ENCODE peak calls at places on chromosomes 7 and 10, in seven cellular contexts. J is IMR-90, E is mesendoderm, D is H9, X is H1, S is mesenchymal stem cell, L is trophoblast cell. T is an unnamed sample.

GRCh38 chr7:25834050-25834449 is 317.9 kb upstream of the NFE2L3 start:
- DNase-seq in J (no peak), E (no peak), D (no peak), X (no peak), S (no peak), L (no peak), T (no peak)

GRCh38 chr7:75740846-75741497 is 2.2 kb upstream of the HIP1 start:
- DNase-seq in J (no peak), E (peak), D (peak), X (peak), S (no peak), L (no peak), T (no peak)

GRCh38 chr7:81367335-81367801 is 402.5 kb downstream of the HGF start:
- DNase-seq in J (peak), E (no peak), D (no peak), X (no peak), S (peak), L (peak), T (no peak)

GRCh38 chr7:11707606-11708193 is 124.3 kb downstream of the THSD7A start:
- DNase-seq in J (no peak), E (no peak), D (no peak), X (no peak), S (peak), L (peak), T (no peak)

GRCh38 chr10:127755758-127756157 is 18.8 kb downstream of the FOXI2 start:
- DNase-seq in J (no peak), E (no peak), D (no peak), X (no peak), S (no peak), L (no peak), T (no peak)

GRCh38 chr10:13099144-13099665 is 758 bp upstream of the OPTN start:
- DNase-seq in J (peak), E (peak), D (peak), X (peak), S (peak), L (peak), T (peak)

GRCh38 chr7:100130608-100131453 is 4.1 kb downstream of the MBLAC1 start:
- DNase-seq in J (peak), E (peak), D (peak), X (peak), S (peak), L (peak), T (peak)

GRCh38 chr7:107130487-107131220 is 38.1 kb upstream of the HBP1 start:
- DNase-seq in J (no peak), E (peak), D (peak), X (no peak), S (no peak), L (peak), T (no peak)

GRCh38 chr10:68362590-68362989 is 29.9 kb upstream of the PBLD start:
- DNase-seq in J (no peak), E (no peak), D (no peak), X (no peak), S (no peak), L (no peak), T (no peak)

GRCh38 chr10:3992374-3993178 is 207.6 kb upstream of the KLF6 start:
- DNase-seq in J (no peak), E (no peak), D (no peak), X (no peak), S (no peak), L (peak), T (peak)

GRCh38 chr10:109214916-109215740 is 708.2 kb downstream of the XPNPEP1 start:
- DNase-seq in J (no peak), E (no peak), D (no peak), X (no peak), S (peak), L (no peak), T (no peak)

GRCh38 chr7:94297397-94297838 is 97.3 kb upstream of the COL1A2 start:
- DNase-seq in J (peak), E (no peak), D (no peak), X (no peak), S (peak), L (peak), T (no peak)

GRCh38 chr10:102642553-102643345 is 1.5 kb upstream of the TRIM8 start:
- DNase-seq in J (peak), E (no peak), D (no peak), X (peak), S (no peak), L (peak), T (peak)

GRCh38 chr10:130485958-130486680 is 349.9 kb downstream of the GLRX3 start:
- DNase-seq in J (no peak), E (no peak), D (no peak), X (no peak), S (no peak), L (no peak), T (no peak)

GRCh38 chr7:41711283-41712064 is 8.6 kb upstream of the INHBA start:
- DNase-seq in J (peak), E (peak), D (peak), X (peak), S (no peak), L (peak), T (no peak)

GRCh38 chr7:82678259-82678658 is 234.7 kb upstream of the CACNA2D1 start:
- DNase-seq in J (no peak), E (no peak), D (no peak), X (no peak), S (peak), L (no peak), T (no peak)

GRCh38 chr7:43619213-43620012 is 36.5 kb downstream of the STK17A start:
- DNase-seq in J (peak), E (peak), D (no peak), X (no peak), S (peak), L (no peak), T (no peak)

GRCh38 chr10:5895804-5896203 is 5.8 kb downstream of the FBH1 start:
- DNase-seq in J (no peak), E (no peak), D (no peak), X (no peak), S (no peak), L (no peak), T (no peak)

GRCh38 chr7:7452119-7452518 is 83.6 kb downstream of the COL28A1 start:
- DNase-seq in J (no peak), E (no peak), D (no peak), X (no peak), S (no peak), L (no peak), T (no peak)

GRCh38 chr10:96387601-96388000 is 28.8 kb upstream of the OPALIN start:
- DNase-seq in J (no peak), E (no peak), D (no peak), X (no peak), S (no peak), L (no peak), T (no peak)

GRCh38 chr7:41538810-41539724 is 163.8 kb downstream of the INHBA start:
- DNase-seq in J (peak), E (peak), D (peak), X (no peak), S (no peak), L (no peak), T (no peak)

GRCh38 chr7:144488977-144489376 is 85.5 kb upstream of the NOBOX start:
- DNase-seq in J (no peak), E (no peak), D (no peak), X (no peak), S (no peak), L (no peak), T (no peak)

DNA sequence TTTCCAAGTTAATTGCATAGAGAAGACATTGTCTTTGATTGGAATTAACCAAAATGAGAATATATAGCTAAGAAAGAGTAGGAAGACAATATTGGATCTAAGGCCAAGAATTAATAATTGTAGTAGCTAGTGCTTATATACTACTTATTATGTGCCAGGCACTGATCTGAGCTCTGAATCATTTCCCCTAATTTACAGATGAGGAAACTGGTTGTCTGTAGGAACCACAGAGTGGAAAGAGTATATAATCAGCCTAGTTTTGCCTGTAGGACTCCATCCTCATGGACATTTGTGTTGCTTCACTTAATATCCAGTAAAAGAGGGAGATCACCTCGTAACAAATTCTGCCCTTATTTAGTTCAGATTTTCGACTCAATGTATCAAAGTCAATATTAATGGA is 127.9 kb downstream of the ARID5B start:
- DNase-seq in J (no peak), E (no peak), D (no peak), X (no peak), S (no peak), L (no peak), T (no peak)
- H3K18ac ChIP-seq in J (no peak), E (no peak), D (no peak), X (no peak), S (no peak), L (no peak), T (no peak)

GRCh38 chr10:101066146-101066889 is 4.5 kb downstream of the KAZALD1 start:
- DNase-seq in J (peak), E (peak), D (peak), X (peak), S (peak), L (peak), T (peak)
- H3K18ac ChIP-seq in J (no peak), E (no peak), D (no peak), X (no peak), S (peak), L (no peak), T (peak)

GRCh38 chr7:96089511-96089910 is 232.4 kb downstream of the SLC25A13 start:
- DNase-seq in J (no peak), E (no peak), D (no peak), X (no peak), S (no peak), L (no peak), T (no peak)

GRCh38 chr7:96093435-96093834 is 228.5 kb downstream of the SLC25A13 start:
- DNase-seq in J (peak), E (no peak), D (no peak), X (no peak), S (peak), L (peak), T (no peak)

GRCh38 chr7:96085953-96086352 is 235.9 kb downstream of the SLC25A13 start:
- DNase-seq in J (no peak), E (no peak), D (no peak), X (no peak), S (no peak), L (no peak), T (no peak)

GRCh38 chr7:96088579-96088978 is 233.3 kb downstream of the SLC25A13 start:
- DNase-seq in J (peak), E (no peak), D (no peak), X (no peak), S (no peak), L (no peak), T (no peak)

DNA sequence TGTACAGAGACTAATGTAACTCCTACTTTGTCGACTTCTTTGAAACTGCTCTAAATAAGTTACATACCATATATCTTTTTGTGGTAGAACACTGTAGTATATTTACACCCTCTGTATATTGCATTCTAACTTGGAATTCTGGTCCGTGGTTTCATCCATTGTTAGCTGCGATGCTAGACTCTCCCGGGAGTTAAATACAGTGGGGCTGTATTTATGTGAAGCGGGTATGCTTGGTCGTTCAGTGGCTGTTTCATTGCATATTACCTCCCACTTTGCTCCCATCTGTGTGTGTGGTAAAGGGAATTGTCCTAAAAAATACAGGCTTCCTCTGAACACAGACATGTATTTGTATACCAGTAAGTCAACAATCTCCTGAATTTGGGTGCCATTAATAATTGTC is 231.1 kb downstream of the SLC25A13 start:
- DNase-seq in J (no peak), E (no peak), D (no peak), X (no peak), S (no peak), L (no peak), T (no peak)
- H3K18ac ChIP-seq in J (no peak), E (no peak), D (no peak), X (no peak), S (no peak), L (no peak), T (no peak)

GRCh38 chr7:17672774-17673173 is 267.5 kb downstream of the SNX13 start:
- DNase-seq in J (no peak), E (no peak), D (no peak), X (no peak), S (no peak), L (no peak), T (no peak)
- H3K18ac ChIP-seq in J (no peak), E (no peak), D (no peak), X (no peak), S (no peak), L (no peak), T (no peak)

GRCh38 chr10:50579491-50580259 is 44.1 kb downstream of the SGMS1 start:
- DNase-seq in J (no peak), E (no peak), D (no peak), X (no peak), S (no peak), L (peak), T (no peak)
- H3K18ac ChIP-seq in J (no peak), E (no peak), D (no peak), X (no peak), S (no peak), L (no peak), T (no peak)

DNA sequence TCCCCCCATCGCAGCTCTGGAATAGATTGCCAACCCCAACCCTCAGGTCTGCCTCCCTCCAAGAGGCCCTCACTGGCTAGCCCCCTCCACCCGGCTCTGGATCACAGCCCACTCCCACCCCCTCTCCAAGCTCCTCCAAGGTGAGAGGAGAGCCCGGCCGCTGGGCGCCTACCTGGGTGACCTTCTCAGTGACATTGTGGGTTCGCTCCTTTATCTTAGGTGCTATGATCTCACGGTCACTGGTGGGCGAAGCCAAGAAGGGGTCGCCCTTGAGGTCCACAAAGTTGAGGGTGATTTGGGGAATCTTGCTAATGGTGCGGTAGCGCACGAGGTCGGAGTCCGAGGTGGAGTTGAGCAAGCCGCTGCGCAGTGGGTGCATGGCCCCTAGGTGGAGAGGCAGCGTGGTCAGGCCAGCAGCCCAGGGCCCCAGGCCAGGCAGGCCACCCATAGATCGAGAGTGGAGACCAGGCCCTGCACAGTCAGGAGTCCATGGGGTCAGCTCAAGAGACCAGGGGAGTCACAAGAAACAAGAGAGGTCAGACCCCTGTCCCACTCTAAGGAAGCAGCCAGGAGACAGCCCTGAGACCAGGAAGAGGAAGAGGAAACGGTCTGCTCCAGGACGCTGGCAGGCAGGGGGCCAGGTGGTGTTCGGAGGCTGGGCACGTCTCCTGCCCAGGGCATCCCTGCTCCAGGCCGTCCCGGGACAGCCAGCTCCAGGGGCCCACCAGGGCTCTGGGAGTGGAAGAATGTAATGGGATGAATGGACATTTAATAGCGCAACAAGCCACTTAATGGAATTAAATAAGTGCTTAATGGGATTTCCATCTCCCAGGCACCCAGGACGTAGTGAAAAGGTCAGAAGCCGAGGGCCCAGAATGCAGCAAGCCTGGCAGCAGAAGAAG is 20.8 kb downstream of the KCNH2 start:
- DNase-seq in J (no peak), E (no peak), D (no peak), X (no peak), S (no peak), L (no peak), T (no peak)
- H3K18ac ChIP-seq in J (no peak), E (no peak), D (no peak), X (no peak), S (no peak), L (no peak), T (no peak)

GRCh38 chr7:122588621-122589020 is 110.3 kb downstream of the RNF133 start:
- DNase-seq in J (no peak), E (no peak), D (no peak), X (no peak), S (no peak), L (no peak), T (no peak)
- H3K18ac ChIP-seq in J (no peak), E (no peak), D (no peak), X (no peak), S (no peak), L (no peak), T (no peak)

DNA sequence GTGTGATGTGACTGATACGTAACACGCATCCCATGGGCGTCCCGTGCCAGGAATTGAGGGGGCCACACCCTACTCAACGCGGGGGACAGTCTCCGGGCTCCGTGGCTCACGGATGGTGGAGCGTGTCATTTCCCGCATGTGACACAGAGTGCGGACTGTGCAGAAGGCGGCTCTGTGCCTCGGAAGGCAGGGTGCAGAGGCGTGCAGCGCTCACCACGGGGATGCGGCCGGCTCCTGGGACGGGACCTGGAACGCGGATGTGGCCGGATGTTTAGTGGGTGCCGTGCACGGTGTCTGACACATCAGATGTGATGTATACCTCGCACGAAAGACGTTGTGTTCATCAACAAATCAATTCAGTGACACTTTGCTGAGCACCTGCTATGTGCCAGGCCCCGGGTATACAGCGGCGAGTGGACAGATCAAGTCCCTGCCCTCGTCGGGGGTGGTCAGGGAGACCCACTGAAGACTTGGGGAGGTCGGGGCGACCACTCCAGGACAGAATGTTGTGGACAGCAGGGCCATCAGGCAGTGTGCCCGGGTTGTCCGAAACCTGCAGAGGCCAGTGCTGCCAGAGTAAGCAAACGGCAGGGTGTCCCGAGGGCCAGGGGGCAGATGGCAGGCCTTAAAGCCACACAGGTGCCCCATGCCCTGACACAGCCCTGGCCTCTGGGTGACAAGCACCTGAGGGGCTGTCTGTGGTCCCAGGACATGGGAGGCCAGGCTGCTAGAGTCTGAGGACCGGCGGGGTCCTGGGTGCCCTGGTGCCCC is 38.1 kb downstream of the MICALL2 start:
- DNase-seq in J (no peak), E (no peak), D (no peak), X (no peak), S (no peak), L (no peak), T (no peak)
- H3K18ac ChIP-seq in J (no peak), E (no peak), D (no peak), X (no peak), S (no peak), L (no peak), T (peak)

GRCh38 chr10:21572578-21572977 is 38.5 kb downstream of the MLLT10 start:
- DNase-seq in J (peak), E (no peak), D (no peak), X (no peak), S (peak), L (no peak), T (no peak)

GRCh38 chr10:21570761-21571521 is 36.9 kb downstream of the MLLT10 start:
- DNase-seq in J (no peak), E (no peak), D (no peak), X (no peak), S (no peak), L (no peak), T (no peak)
- H3K18ac ChIP-seq in J (no peak), E (no peak), D (no peak), X (no peak), S (no peak), L (no peak), T (no peak)

DNA sequence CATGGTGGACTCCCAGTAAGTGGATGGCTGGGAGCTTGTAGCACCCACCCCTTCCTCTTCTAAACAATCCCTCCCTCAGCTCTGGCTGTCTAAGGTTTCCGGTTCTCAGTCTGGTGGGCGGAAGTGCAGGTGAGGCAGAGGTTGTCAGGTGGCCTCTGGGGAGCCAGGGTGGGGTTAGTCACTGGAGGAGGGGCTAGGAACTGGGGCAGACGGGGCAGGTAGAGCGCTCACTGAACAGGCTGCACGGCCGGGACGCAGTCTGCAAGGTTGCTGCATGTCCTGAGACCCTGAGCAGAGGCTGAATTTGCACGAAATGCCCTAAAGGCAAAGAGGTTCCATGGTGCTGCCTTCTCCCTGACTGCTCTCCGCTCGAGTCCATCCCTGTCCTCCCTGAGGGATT is 62.2 kb upstream of the CTBP2 start:
- DNase-seq in J (no peak), E (no peak), D (no peak), X (peak), S (no peak), L (no peak), T (no peak)
- H3K18ac ChIP-seq in J (no peak), E (no peak), D (no peak), X (no peak), S (no peak), L (no peak), T (peak)